ENCODE peak calls at places on chromosomes 1 and 21, in four cellular contexts. X is IMR-90, C is HFF-Myc, D is Karpas-422. O is an unnamed sample.

GRCh38 chr1:164571333-164571732 is 12.3 kb downstream of the PBX1 start:
- DNase-seq in X (no peak), C (no peak), D (no peak), O (no peak)

GRCh38 chr1:247936415-247936814 is 11.7 kb downstream of the OR2AJ1 start:
- DNase-seq in X (no peak), C (no peak), D (no peak), O (no peak)

GRCh38 chr1:232950919-232951579 is 638 bp downstream of the NTPCR start:
- DNase-seq in X (peak; percentile 17), C (no peak), D (peak; percentile 73), O (no peak)

GRCh38 chr21:34967509-34968289 is 81.4 kb downstream of the RUNX1 start:
- DNase-seq in X (peak; percentile 35), C (no peak), D (no peak), O (no peak)

GRCh38 chr1:195328102-195328501 is 1280.1 kb downstream of the KCNT2 start:
- DNase-seq in X (peak; percentile 5), C (no peak), D (no peak), O (no peak)

GRCh38 chr1:12614402-12615165 is 3.4 kb downstream of the DHRS3 start:
- DNase-seq in X (no peak), C (no peak), D (no peak), O (no peak)

GRCh38 chr1:117371436-117372151 is 4.3 kb downstream of the MAN1A2 start:
- DNase-seq in X (peak; percentile 39), C (no peak), D (no peak), O (peak; percentile 13)

GRCh38 chr21:43325036-43325435 is 101.9 kb downstream of the SIK1 start:
- DNase-seq in X (no peak), C (no peak), D (no peak), O (no peak)

GRCh38 chr1:170114916-170115315 is 30.8 kb upstream of the NTMT2 start:
- DNase-seq in X (peak; percentile 51), C (peak; percentile 38), D (peak; percentile 49), O (peak; percentile 10)

GRCh38 chr1:215872658-215873057 is 305.6 kb downstream of the KCTD3 start:
- DNase-seq in X (no peak), C (no peak), D (no peak), O (no peak)

GRCh38 chr1:173429517-173430477 is 47.3 kb upstream of the PRDX6 start:
- DNase-seq in X (peak; percentile 96), C (peak; percentile 84), D (peak; percentile 89), O (peak; percentile 93)

GRCh38 chr1:178096421-178096820 is 2.5 kb downstream of the RASAL2 start:
- DNase-seq in X (peak; percentile 64), C (no peak), D (no peak), O (no peak)

GRCh38 chr21:41564871-41565281 is 56.9 kb upstream of the TMPRSS2 start:
- DNase-seq in X (no peak), C (peak; percentile 96), D (no peak), O (peak; percentile 20)

GRCh38 chr1:228059536-228060457 is 22.7 kb upstream of the ARF1 start:
- DNase-seq in X (no peak), C (no peak), D (peak; percentile 71), O (no peak)

GRCh38 chr1:96684737-96685136 is 36.8 kb upstream of the PTBP2 start:
- DNase-seq in X (no peak), C (no peak), D (no peak), O (no peak)

GRCh38 chr1:34923490-34923889 is 6.0 kb downstream of the DLGAP3 start:
- DNase-seq in X (no peak), C (no peak), D (no peak), O (no peak)

GRCh38 chr1:4053160-4053748 is 153.2 kb upstream of the C1orf174 start:
- DNase-seq in X (no peak), C (no peak), D (no peak), O (no peak)

GRCh38 chr1:226255380-226255779 is 31.9 kb downstream of the MIXL1 start:
- DNase-seq in X (peak; percentile 23), C (no peak), D (no peak), O (no peak)

GRCh38 chr21:46660505-46660904 is 25.0 kb downstream of the PRMT2 start:
- DNase-seq in X (no peak), C (no peak), D (no peak), O (no peak)

GRCh38 chr1:44812822-44813543 is 4.7 kb downstream of the BTBD19 start:
- DNase-seq in X (no peak), C (no peak), D (no peak), O (no peak)

GRCh38 chr1:231211005-231211857 is 29.8 kb upstream of the GNPAT start:
- DNase-seq in X (peak; percentile 53), C (peak; percentile 29), D (peak; percentile 95), O (peak; percentile 4)

GRCh38 chr1:241603626-241604337 is 36.4 kb downstream of the CHML start:
- DNase-seq in X (peak; percentile 69), C (peak; percentile 41), D (no peak), O (no peak)

GRCh38 chr1:229432116-229432461 is 1.8 kb downstream of the ACTA1 start:
- DNase-seq in X (no peak), C (no peak), D (no peak), O (no peak)
- H3K4me3 ChIP-seq in X (no peak overlapping the region), C (no peak overlapping the region), D (no peak overlapping the region), O (no peak overlapping the region)

DNA sequence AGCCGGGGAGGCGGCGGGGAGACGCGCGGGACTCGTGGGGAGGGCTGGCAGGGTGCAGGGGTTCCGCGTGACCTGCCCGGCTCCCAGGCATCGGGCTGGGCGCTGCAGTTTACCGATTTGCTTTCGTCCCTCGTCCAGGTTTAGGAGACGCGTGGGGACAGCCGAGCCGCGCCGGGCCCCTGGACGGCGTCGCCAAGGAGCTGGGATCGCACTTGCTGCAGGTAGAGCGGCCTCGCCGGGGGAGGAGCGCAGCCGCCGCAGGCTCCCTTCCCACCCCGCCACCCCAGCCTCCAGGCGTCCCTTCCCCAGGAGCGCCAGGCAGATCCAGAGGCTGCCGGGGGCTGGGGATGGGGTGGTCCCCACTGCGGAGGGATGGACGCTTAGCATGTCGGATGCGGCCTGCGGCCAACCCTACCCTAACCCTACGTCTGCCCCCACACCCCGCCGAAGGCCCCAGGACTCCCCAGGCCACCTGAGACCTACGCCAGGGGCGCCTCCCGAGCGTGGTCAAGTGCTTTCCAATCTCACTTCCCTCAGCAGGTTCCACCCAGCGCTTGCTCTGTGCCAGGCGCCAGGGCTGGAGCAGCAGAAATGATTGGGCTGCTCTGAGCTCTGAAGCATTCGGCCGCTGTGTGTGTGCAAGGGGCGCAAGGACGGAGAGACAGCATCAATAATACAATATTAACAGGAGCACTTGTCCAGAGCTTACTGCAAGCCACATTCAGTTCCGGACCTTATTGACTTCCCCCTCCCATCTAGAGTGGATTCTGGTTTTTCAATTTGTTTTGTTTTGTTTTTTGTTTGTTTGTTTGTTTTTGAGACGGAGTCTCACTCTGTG is 10.3 kb downstream of the SIM2 start:
- DNase-seq in X (no peak), C (no peak), D (no peak), O (no peak)
- H3K4me3 ChIP-seq in X (no peak overlapping the region), C (no peak overlapping the region), D (no peak overlapping the region), O (peak overlapping the region; percentile 3)

DNA sequence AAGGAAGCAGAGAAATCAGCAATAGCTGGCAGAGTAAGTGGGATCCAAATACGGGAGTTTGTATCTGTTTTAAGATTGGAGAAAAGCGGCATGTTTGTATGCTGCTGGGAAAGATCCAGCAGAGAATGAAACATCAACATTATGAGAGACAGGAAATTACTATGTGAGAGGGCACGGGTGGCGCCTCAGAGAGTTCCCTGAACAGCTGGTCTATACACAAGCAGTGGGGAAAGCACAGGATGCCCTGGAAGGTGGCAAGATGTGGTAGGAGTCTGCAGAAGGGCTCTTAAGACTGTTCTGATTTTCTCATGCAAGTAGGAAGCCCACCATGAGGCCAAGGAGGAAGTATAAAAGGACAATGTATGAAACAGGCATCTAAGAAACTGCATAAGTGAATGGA is 130.4 kb downstream of the RERE start:
- DNase-seq in X (peak; percentile 64), C (no peak), D (no peak), O (no peak)
- H3K4me3 ChIP-seq in X (no peak overlapping the region), C (no peak overlapping the region), D (no peak overlapping the region), O (no peak overlapping the region)

DNA sequence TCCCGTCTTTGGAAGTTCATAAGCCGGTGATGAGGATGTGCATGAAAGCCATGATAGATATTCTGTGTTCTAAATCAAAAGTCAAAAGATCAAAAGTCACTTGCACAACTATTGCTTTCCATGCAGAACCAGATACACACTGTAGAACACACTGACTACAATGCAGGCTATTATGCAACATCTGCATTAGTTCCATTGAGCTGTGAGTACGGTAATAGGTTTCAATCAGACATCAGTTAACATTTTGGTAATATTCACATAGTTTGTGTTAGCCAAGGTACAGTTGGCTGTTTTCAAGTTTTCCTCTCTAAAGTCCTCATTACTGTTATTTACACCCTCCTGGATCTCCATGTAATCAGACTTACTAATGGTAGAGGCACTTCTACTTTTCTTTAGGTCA is 3.1 kb downstream of the KCNA2 start:
- DNase-seq in X (no peak), C (no peak), D (no peak), O (no peak)
- H3K4me3 ChIP-seq in X (no peak overlapping the region), C (no peak overlapping the region), D (no peak overlapping the region), O (no peak overlapping the region)

GRCh38 chr1:210260087-210260486 is 27.5 kb downstream of the SERTAD4 start:
- DNase-seq in X (no peak), C (no peak), D (no peak), O (no peak)

GRCh38 chr1:210262897-210263272 is 30.3 kb downstream of the SERTAD4 start:
- DNase-seq in X (no peak), C (no peak), D (no peak), O (no peak)

GRCh38 chr1:210264521-210265380 is 32.2 kb downstream of the SERTAD4 start:
- DNase-seq in X (no peak), C (no peak), D (no peak), O (no peak)

GRCh38 chr1:210263963-210264362 is 31.4 kb downstream of the SERTAD4 start:
- DNase-seq in X (no peak), C (no peak), D (no peak), O (no peak)

GRCh38 chr1:210262167-210262896 is 29.7 kb downstream of the SERTAD4 start:
- DNase-seq in X (peak; percentile 60), C (peak; percentile 94), D (no peak), O (no peak)
- H3K4me3 ChIP-seq in X (no peak overlapping the region), C (no peak overlapping the region), D (no peak overlapping the region), O (no peak overlapping the region)

GRCh38 chr1:17412093-17412870 is 27.2 kb downstream of the RCC2 start:
- DNase-seq in X (no peak), C (no peak), D (no peak), O (no peak)

GRCh38 chr1:17419626-17420328 is 19.7 kb downstream of the RCC2 start:
- DNase-seq in X (peak; percentile 36), C (no peak), D (peak; percentile 62), O (no peak)

GRCh38 chr1:17409391-17409811 is 30.1 kb downstream of the RCC2 start:
- DNase-seq in X (no peak), C (no peak), D (no peak), O (no peak)

GRCh38 chr1:17416389-17416788 is 23.1 kb downstream of the RCC2 start:
- DNase-seq in X (no peak), C (no peak), D (no peak), O (no peak)

DNA sequence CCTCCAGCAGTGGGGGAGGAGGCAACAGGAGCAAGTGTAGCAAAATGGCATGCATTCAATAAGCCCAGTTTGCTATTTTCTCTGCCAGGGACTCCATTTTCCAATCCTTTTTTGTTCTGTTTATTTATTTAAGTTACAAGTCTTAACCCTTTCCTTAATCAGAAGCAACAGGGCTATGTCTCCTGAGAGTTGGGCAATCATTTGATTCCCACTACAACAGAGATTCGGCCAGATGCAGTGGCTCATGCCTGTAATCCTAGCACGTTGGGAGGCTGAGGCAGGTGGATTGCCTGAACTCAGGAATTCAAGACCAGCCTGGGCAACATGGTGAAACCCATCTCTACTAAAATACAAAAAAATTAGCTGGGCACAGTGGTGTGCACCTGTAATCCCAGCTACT is 25.5 kb downstream of the RCC2 start:
- DNase-seq in X (peak; percentile 19), C (no peak), D (no peak), O (no peak)
- H3K4me3 ChIP-seq in X (no peak overlapping the region), C (no peak overlapping the region), D (no peak overlapping the region), O (no peak overlapping the region)